ENCODE peak calls at places on chromosome 22, in nine cellular contexts. C is activated T-helper 1 cell treated with Interleukin-2 at 50 U/mL for 16 hours, W is NCI-H2029, R is amniotic stem cell, I is endodermal cell, D is NAMALWA, K is occipital lobe, P is pancreas, A is hepatocyte. H is an unnamed sample.

GRCh38 chr22:19434829-19435580 is 2.7 kb downstream of the MRPL40 start:
- DNase-seq in A (no peak), C (no peak), P (no peak), I (no peak), W (no peak), D (peak), R (no peak), K (no peak), H (no peak)

GRCh38 chr22:23053912-23054530 is 16.3 kb upstream of the GNAZ start:
- DNase-seq in A (no peak), P (no peak), K (no peak), W (no peak), C (no peak), D (no peak), R (no peak), I (peak), H (no peak)

GRCh38 chr22:37684803-37685615 is 1.1 kb upstream of the NOL12 start:
- DNase-seq in A (no peak), W (no peak), I (no peak), C (no peak), K (no peak), P (no peak), R (no peak), D (no peak), H (no peak)

GRCh38 chr22:47129902-47130301 is 367.5 kb downstream of the TBC1D22A start:
- DNase-seq in A (peak), D (no peak), P (no peak), K (no peak), I (no peak), W (no peak), R (no peak), C (no peak), H (no peak)

GRCh38 chr22:29359469-29359868 is 28.9 kb downstream of the AP1B1 start:
- DNase-seq in I (peak), D (peak), C (no peak), P (peak), W (no peak), A (peak), R (peak), K (no peak), H (peak)

GRCh38 chr22:49373801-49374226 is 453.9 kb downstream of the BRD1 start:
- DNase-seq in P (no peak), W (no peak), C (no peak), R (no peak), I (peak), D (no peak), K (no peak), A (no peak), H (no peak)

GRCh38 chr22:50553310-50553709 is 7.6 kb downstream of the KLHDC7B start:
- DNase-seq in K (no peak), W (no peak), D (no peak), R (no peak), A (no peak), P (no peak), I (no peak), C (no peak), H (no peak)

GRCh38 chr22:24894220-24894975 is 52.1 kb downstream of the LHFPL7 start:
- DNase-seq in A (peak), D (no peak), I (peak), W (peak), P (peak), K (peak), C (no peak), R (peak), H (peak)

GRCh38 chr22:50260801-50261614 is 475 bp downstream of the MAPK12 start:
- DNase-seq in C (no peak), P (no peak), R (no peak), D (peak), W (no peak), A (peak), I (peak), K (peak), H (peak)

GRCh38 chr22:42624551-42625106 is 9.9 kb upstream of the POLDIP3 start:
- DNase-seq in K (no peak), I (no peak), A (no peak), D (no peak), R (no peak), C (no peak), W (no peak), P (no peak), H (no peak)

GRCh38 chr22:37546436-37547248 is 13.6 kb upstream of the CDC42EP1 start:
- DNase-seq in C (no peak), A (no peak), W (no peak), K (peak), I (peak), R (no peak), D (no peak), P (peak), H (no peak)

GRCh38 chr22:49771266-49772065 is 56.2 kb downstream of the BRD1 start:
- DNase-seq in C (no peak), W (no peak), D (no peak), I (no peak), K (no peak), A (no peak), R (no peak), P (no peak), H (no peak)

H was measured in NCI-H82.